ENCODE peak calls at places on chromosomes 16 and 17, in ten cellular contexts. B is occipital lobe; F is GM03348; J is GM23338; T is uterus; S is brain pericyte; O is aorta; Z is naive thymus-derived CD8-positive, alpha-beta T cell; L is NCI-H1048; W is amygdala. Y is an unnamed sample.

GRCh38 chr17:6350806-6351205 is 84.1 kb downstream of the AIPL1 start:
- DNase-seq in L (no peak), J (no peak), S (no peak), O (peak; percentile 2), W (no peak), F (no peak), B (no peak), T (no peak), Z (no peak), Y (no peak)

GRCh38 chr16:3953728-3954410 is 73.4 kb upstream of the CREBBP start:
- DNase-seq in J (no peak), B (no peak), L (no peak), W (no peak), S (no peak), T (no peak), F (no peak), Z (no peak), O (peak; percentile 73), Y (no peak)

GRCh38 chr17:17434477-17434876 is 42.3 kb upstream of the MED9 start:
- DNase-seq in Z (no peak), O (no peak), W (no peak), B (no peak), T (no peak), S (no peak), F (no peak), J (no peak), L (no peak), Y (no peak)

GRCh38 chr16:23863511-23864422 is 28.0 kb downstream of the PRKCB start:
- DNase-seq in T (no peak), F (no peak), J (no peak), Z (no peak), S (no peak), B (no peak), O (no peak), W (no peak), L (no peak), Y (no peak)

GRCh38 chr17:52027620-52028019 is 130.9 kb downstream of the CA10 start:
- DNase-seq in W (no peak), Z (no peak), S (no peak), F (peak; percentile 47), T (no peak), J (no peak), B (no peak), O (no peak), L (no peak), Y (no peak)

GRCh38 chr16:1159325-1159972 is 6.5 kb downstream of the CACNA1H start:
- DNase-seq in W (no peak), L (no peak), T (no peak), B (no peak), Z (no peak), J (no peak), F (no peak), O (no peak), S (no peak), Y (no peak)

GRCh38 chr16:31177136-31177535 is 2.8 kb upstream of the FUS start:
- DNase-seq in L (no peak), T (no peak), O (no peak), Z (no peak), S (no peak), F (no peak), W (no peak), B (no peak), J (no peak), Y (no peak)

GRCh38 chr17:33927732-33928133 is 327.4 kb upstream of the CCL2 start:
- DNase-seq in F (peak; percentile 24), B (no peak), S (no peak), J (peak; percentile 24), W (no peak), Z (no peak), O (no peak), L (no peak), T (no peak), Y (no peak)

GRCh38 chr17:62968445-62968923 is 2.4 kb downstream of the TANC2 start:
- DNase-seq in B (peak; percentile 4), Z (peak; percentile 36), S (peak; percentile 65), F (peak; percentile 88), T (no peak), O (no peak), J (peak; percentile 93), W (no peak), L (peak; percentile 51), Y (peak; percentile 71)

GRCh38 chr17:67004191-67004590 is 39.7 kb downstream of the CACNG4 start:
- DNase-seq in F (no peak), Z (no peak), O (no peak), S (no peak), L (no peak), W (no peak), B (peak; percentile 38), J (no peak), T (no peak), Y (no peak)

GRCh38 chr17:71378036-71378435 is 742.8 kb upstream of the SOX9 start:
- DNase-seq in W (no peak), S (no peak), T (no peak), L (no peak), B (no peak), J (no peak), F (no peak), O (no peak), Z (no peak), Y (no peak)

GRCh38 chr17:17663160-17664072 is 17.8 kb upstream of the RAI1 start:
- DNase-seq in W (no peak), F (peak; percentile 96), L (no peak), Z (peak; percentile 70), S (peak; percentile 64), O (peak; percentile 83), B (peak; percentile 57), J (peak; percentile 90), T (peak; percentile 40), Y (peak; percentile 54)

GRCh38 chr17:78923660-78924453 is 1.3 kb downstream of the TIMP2 start:
- DNase-seq in J (peak; percentile 76), F (peak; percentile 64), O (peak; percentile 88), T (peak; percentile 61), S (no peak), W (no peak), Z (peak; percentile 50), B (no peak), L (no peak), Y (no peak)

GRCh38 chr16:68300736-68301459 is 9.8 kb downstream of the SLC7A6OS start:
- DNase-seq in F (peak; percentile 33), W (no peak), S (no peak), L (no peak), J (no peak), T (no peak), Z (no peak), B (no peak), O (no peak), Y (no peak)

GRCh38 chr17:41957058-41957868 is 9.3 kb upstream of the CNP start:
- DNase-seq in Z (no peak), T (no peak), O (no peak), S (no peak), W (no peak), F (peak; percentile 26), J (peak; percentile 60), B (no peak), L (no peak), Y (no peak)

GRCh38 chr17:9811086-9811485 is 10.8 kb downstream of the GSG1L2 start:
- DNase-seq in J (no peak), L (no peak), W (no peak), Z (no peak), O (no peak), S (no peak), T (no peak), F (no peak), B (no peak), Y (no peak)

Y was measured in glomerular endothelial cell.